ENCODE peak calls at places on chromosomes 5 and 9, in nine cellular contexts. One of them, this sample, is unnamed.

GRCh38 chr9:38619556-38620447 is 594 bp downstream of the ANKRD18A start:
- DNase-seq in keratinocyte: no peak
- DNase-seq in dorsolateral prefrontal cortex: no peak
- DNase-seq in astrocyte of the spinal cord: no peak
- DNase-seq in fibroblast of mammary gland: no peak
- DNase-seq in BE2C: no peak
- DNase-seq in psoas muscle: no peak
- DNase-seq in PC-9: no peak
- DNase-seq in right atrium auricular region: no peak
- DNase-seq in this sample: no peak

GRCh38 chr9:34490760-34491159 is 32.0 kb downstream of the ENHO start:
- DNase-seq in right atrium auricular region: no peak
- DNase-seq in dorsolateral prefrontal cortex: no peak
- DNase-seq in astrocyte of the spinal cord: no peak
- DNase-seq in psoas muscle: no peak
- DNase-seq in fibroblast of mammary gland: no peak
- DNase-seq in BE2C: no peak
- DNase-seq in keratinocyte: no peak
- DNase-seq in PC-9: no peak
- DNase-seq in this sample: no peak

GRCh38 chr5:126499742-126500396 is 76.7 kb downstream of the GRAMD2B start:
- DNase-seq in PC-9: no peak
- DNase-seq in astrocyte of the spinal cord: no peak
- DNase-seq in fibroblast of mammary gland: peak; percentile 34
- DNase-seq in BE2C: no peak
- DNase-seq in psoas muscle: no peak
- DNase-seq in dorsolateral prefrontal cortex: no peak
- DNase-seq in right atrium auricular region: no peak
- DNase-seq in keratinocyte: no peak
- DNase-seq in this sample: no peak

GRCh38 chr5:107275333-107275732 is 395.4 kb downstream of the EFNA5 start:
- DNase-seq in PC-9: no peak
- DNase-seq in dorsolateral prefrontal cortex: no peak
- DNase-seq in keratinocyte: no peak
- DNase-seq in psoas muscle: no peak
- DNase-seq in BE2C: no peak
- DNase-seq in astrocyte of the spinal cord: no peak
- DNase-seq in right atrium auricular region: no peak
- DNase-seq in fibroblast of mammary gland: no peak
- DNase-seq in this sample: no peak

GRCh38 chr5:446864-447263 is 3.9 kb downstream of the EXOC3 start:
- DNase-seq in fibroblast of mammary gland: peak; percentile 55
- DNase-seq in astrocyte of the spinal cord: peak; percentile 53
- DNase-seq in dorsolateral prefrontal cortex: no peak
- DNase-seq in psoas muscle: peak; percentile 46
- DNase-seq in keratinocyte: no peak
- DNase-seq in BE2C: no peak
- DNase-seq in PC-9: no peak
- DNase-seq in right atrium auricular region: no peak
- DNase-seq in this sample: peak; percentile 47

GRCh38 chr9:6600426-6600825 is 45.1 kb downstream of the GLDC start:
- DNase-seq in keratinocyte: no peak
- DNase-seq in fibroblast of mammary gland: no peak
- DNase-seq in dorsolateral prefrontal cortex: no peak
- DNase-seq in psoas muscle: no peak
- DNase-seq in right atrium auricular region: no peak
- DNase-seq in BE2C: no peak
- DNase-seq in astrocyte of the spinal cord: no peak
- DNase-seq in PC-9: no peak
- DNase-seq in this sample: no peak

GRCh38 chr9:99180662-99181061 is 41.1 kb downstream of the ALG2 start:
- DNase-seq in PC-9: no peak
- DNase-seq in psoas muscle: no peak
- DNase-seq in fibroblast of mammary gland: no peak
- DNase-seq in right atrium auricular region: no peak
- DNase-seq in keratinocyte: no peak
- DNase-seq in astrocyte of the spinal cord: no peak
- DNase-seq in BE2C: no peak
- DNase-seq in dorsolateral prefrontal cortex: no peak
- DNase-seq in this sample: no peak

GRCh38 chr9:114289571-114290481 is 33.1 kb upstream of the ORM1 start:
- DNase-seq in right atrium auricular region: no peak
- DNase-seq in BE2C: no peak
- DNase-seq in dorsolateral prefrontal cortex: peak; percentile 38
- DNase-seq in keratinocyte: no peak
- DNase-seq in astrocyte of the spinal cord: no peak
- DNase-seq in PC-9: no peak
- DNase-seq in psoas muscle: no peak
- DNase-seq in fibroblast of mammary gland: no peak
- DNase-seq in this sample: no peak

GRCh38 chr9:69332067-69332685 is 7.2 kb downstream of the ENTREP1 start:
- DNase-seq in fibroblast of mammary gland: no peak
- DNase-seq in keratinocyte: no peak
- DNase-seq in dorsolateral prefrontal cortex: no peak
- DNase-seq in BE2C: no peak
- DNase-seq in psoas muscle: no peak
- DNase-seq in PC-9: no peak
- DNase-seq in astrocyte of the spinal cord: no peak
- DNase-seq in right atrium auricular region: no peak
- DNase-seq in this sample: no peak

GRCh38 chr5:169185626-169186025 is 115.3 kb downstream of the SLIT3 start:
- DNase-seq in right atrium auricular region: no peak
- DNase-seq in keratinocyte: no peak
- DNase-seq in BE2C: no peak
- DNase-seq in dorsolateral prefrontal cortex: no peak
- DNase-seq in fibroblast of mammary gland: no peak
- DNase-seq in psoas muscle: no peak
- DNase-seq in PC-9: no peak
- DNase-seq in astrocyte of the spinal cord: no peak
- DNase-seq in this sample: no peak

GRCh38 chr5:77643654-77644404 is 5.3 kb upstream of the OTP start:
- DNase-seq in BE2C: no peak
- DNase-seq in dorsolateral prefrontal cortex: no peak
- DNase-seq in fibroblast of mammary gland: no peak
- DNase-seq in PC-9: no peak
- DNase-seq in psoas muscle: no peak
- DNase-seq in astrocyte of the spinal cord: no peak
- DNase-seq in right atrium auricular region: no peak
- DNase-seq in keratinocyte: no peak
- DNase-seq in this sample: no peak

GRCh38 chr9:116549061-116549664 is 137.9 kb upstream of the TRIM32 start:
- DNase-seq in keratinocyte: peak; percentile 28
- DNase-seq in fibroblast of mammary gland: peak; percentile 99
- DNase-seq in right atrium auricular region: peak; percentile 94
- DNase-seq in PC-9: peak; percentile 94
- DNase-seq in BE2C: peak; percentile 31
- DNase-seq in psoas muscle: peak; percentile 92
- DNase-seq in astrocyte of the spinal cord: peak; percentile 93
- DNase-seq in dorsolateral prefrontal cortex: no peak
- DNase-seq in this sample: peak; percentile 97

GRCh38 chr5:178383301-178383918 is 150.8 kb upstream of the PHYKPL start:
- DNase-seq in psoas muscle: no peak
- DNase-seq in keratinocyte: no peak
- DNase-seq in astrocyte of the spinal cord: no peak
- DNase-seq in BE2C: no peak
- DNase-seq in PC-9: no peak
- DNase-seq in dorsolateral prefrontal cortex: no peak
- DNase-seq in fibroblast of mammary gland: no peak
- DNase-seq in right atrium auricular region: no peak
- DNase-seq in this sample: no peak

GRCh38 chr9:1208185-1208584 is 158.0 kb downstream of the DMRT2 start:
- DNase-seq in BE2C: no peak
- DNase-seq in astrocyte of the spinal cord: peak; percentile 44
- DNase-seq in fibroblast of mammary gland: peak; percentile 90
- DNase-seq in right atrium auricular region: no peak
- DNase-seq in keratinocyte: no peak
- DNase-seq in psoas muscle: no peak
- DNase-seq in dorsolateral prefrontal cortex: no peak
- DNase-seq in PC-9: no peak
- DNase-seq in this sample: peak; percentile 56

GRCh38 chr5:116365006-116365496 is 209.6 kb downstream of the SEMA6A start:
- DNase-seq in PC-9: no peak
- DNase-seq in dorsolateral prefrontal cortex: no peak
- DNase-seq in right atrium auricular region: no peak
- DNase-seq in BE2C: no peak
- DNase-seq in psoas muscle: no peak
- DNase-seq in keratinocyte: no peak
- DNase-seq in fibroblast of mammary gland: no peak
- DNase-seq in astrocyte of the spinal cord: no peak
- DNase-seq in this sample: no peak

GRCh38 chr5:140108093-140109049 is 5.5 kb upstream of the PURA start:
- DNase-seq in BE2C: peak; percentile 28
- DNase-seq in fibroblast of mammary gland: no peak
- DNase-seq in PC-9: no peak
- DNase-seq in right atrium auricular region: no peak
- DNase-seq in psoas muscle: peak; percentile 44
- DNase-seq in dorsolateral prefrontal cortex: no peak
- DNase-seq in astrocyte of the spinal cord: no peak
- DNase-seq in keratinocyte: no peak
- DNase-seq in this sample: no peak

GRCh38 chr9:122268041-122268814 is 3.5 kb downstream of the MRRF start:
- DNase-seq in PC-9: no peak
- DNase-seq in right atrium auricular region: no peak
- DNase-seq in keratinocyte: no peak
- DNase-seq in psoas muscle: no peak
- DNase-seq in fibroblast of mammary gland: no peak
- DNase-seq in BE2C: no peak
- DNase-seq in astrocyte of the spinal cord: no peak
- DNase-seq in dorsolateral prefrontal cortex: no peak
- DNase-seq in this sample: no peak

GRCh38 chr5:66223637-66224036 is 79.5 kb downstream of the SREK1 start:
- DNase-seq in right atrium auricular region: no peak
- DNase-seq in astrocyte of the spinal cord: no peak
- DNase-seq in fibroblast of mammary gland: peak; percentile 42
- DNase-seq in PC-9: no peak
- DNase-seq in psoas muscle: no peak
- DNase-seq in keratinocyte: no peak
- DNase-seq in dorsolateral prefrontal cortex: no peak
- DNase-seq in BE2C: peak; percentile 27
- DNase-seq in this sample: peak; percentile 32

DNA sequence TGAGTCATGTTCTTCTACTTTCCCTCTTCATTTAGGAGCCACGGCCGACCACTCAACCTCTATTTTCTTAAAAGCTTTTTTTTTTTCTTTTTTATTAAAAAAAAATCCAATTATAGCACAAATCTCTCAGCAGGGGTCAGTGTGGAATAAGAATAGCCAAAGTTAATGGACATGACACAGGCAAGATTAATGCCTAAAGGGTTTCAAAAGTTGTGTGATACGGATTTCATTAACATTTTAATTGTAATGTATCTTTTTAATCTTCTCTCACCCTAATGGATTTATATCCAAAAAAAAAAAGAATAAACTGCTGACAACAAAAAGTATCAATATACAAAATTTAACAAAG is 5.4 kb downstream of the NACC2 start:
- DNase-seq in keratinocyte: no peak
- DNase-seq in astrocyte of the spinal cord: peak; percentile 55
- DNase-seq in PC-9: no peak
- DNase-seq in psoas muscle: no peak
- DNase-seq in BE2C: peak; percentile 8
- DNase-seq in fibroblast of mammary gland: peak; percentile 58
- DNase-seq in right atrium auricular region: no peak
- DNase-seq in dorsolateral prefrontal cortex: no peak
- DNase-seq in this sample: peak; percentile 52
- TF ChIP-seq CTCF in keratinocyte: no peak
- TF ChIP-seq CTCF in astrocyte of the spinal cord: peak; percentile 35
- TF ChIP-seq CTCF in PC-9: peak; percentile 68
- TF ChIP-seq CTCF in psoas muscle: peak; percentile 26
- TF ChIP-seq CTCF in BE2C: peak; percentile 50
- TF ChIP-seq CTCF in fibroblast of mammary gland: peak; percentile 47
- TF ChIP-seq CTCF in right atrium auricular region: peak; percentile 58
- TF ChIP-seq CTCF in dorsolateral prefrontal cortex: peak; percentile 29
- TF ChIP-seq CTCF in this sample: peak; percentile 53

GRCh38 chr9:37033753-37034319 is at the start of gene PAX5:
- DNase-seq in BE2C: no peak
- DNase-seq in right atrium auricular region: no peak
- DNase-seq in keratinocyte: no peak
- DNase-seq in dorsolateral prefrontal cortex: no peak
- DNase-seq in PC-9: no peak
- DNase-seq in psoas muscle: no peak
- DNase-seq in astrocyte of the spinal cord: no peak
- DNase-seq in fibroblast of mammary gland: no peak
- DNase-seq in this sample: no peak
- H3K4me3 ChIP-seq in BE2C: peak within 1 kb of the TSS; percentile 34
- H3K4me3 ChIP-seq in right atrium auricular region: no peak within 1 kb of the TSS
- H3K4me3 ChIP-seq in keratinocyte: no peak within 1 kb of the TSS
- H3K4me3 ChIP-seq in dorsolateral prefrontal cortex: peak within 1 kb of the TSS; percentile 20
- H3K4me3 ChIP-seq in PC-9: no peak within 1 kb of the TSS
- H3K4me3 ChIP-seq in psoas muscle: peak within 1 kb of the TSS; percentile 54
- H3K4me3 ChIP-seq in astrocyte of the spinal cord: no peak within 1 kb of the TSS
- H3K4me3 ChIP-seq in fibroblast of mammary gland: no peak within 1 kb of the TSS
- H3K4me3 ChIP-seq in this sample: no peak within 1 kb of the TSS

GRCh38 chr9:21392270-21392669 is 7.1 kb upstream of the IFNA2 start:
- DNase-seq in right atrium auricular region: no peak
- DNase-seq in fibroblast of mammary gland: peak; percentile 31
- DNase-seq in astrocyte of the spinal cord: no peak
- DNase-seq in dorsolateral prefrontal cortex: no peak
- DNase-seq in BE2C: peak; percentile 18
- DNase-seq in psoas muscle: no peak
- DNase-seq in PC-9: no peak
- DNase-seq in keratinocyte: no peak
- DNase-seq in this sample: peak; percentile 20
- TF ChIP-seq CTCF in right atrium auricular region: peak; percentile 40
- TF ChIP-seq CTCF in fibroblast of mammary gland: peak; percentile 24
- TF ChIP-seq CTCF in astrocyte of the spinal cord: peak; percentile 15
- TF ChIP-seq CTCF in dorsolateral prefrontal cortex: no peak
- TF ChIP-seq CTCF in BE2C: peak; percentile 45
- TF ChIP-seq CTCF in psoas muscle: no peak
- TF ChIP-seq CTCF in PC-9: peak; percentile 28
- TF ChIP-seq CTCF in keratinocyte: peak; percentile 24
- TF ChIP-seq CTCF in this sample: peak; percentile 44

GRCh38 chr5:170633235-170634041 is 129.6 kb downstream of the KCNIP1 start:
- DNase-seq in astrocyte of the spinal cord: peak; percentile 79
- DNase-seq in fibroblast of mammary gland: peak; percentile 85
- DNase-seq in right atrium auricular region: peak; percentile 78
- DNase-seq in psoas muscle: peak; percentile 66
- DNase-seq in dorsolateral prefrontal cortex: no peak
- DNase-seq in keratinocyte: no peak
- DNase-seq in BE2C: no peak
- DNase-seq in PC-9: peak; percentile 76
- DNase-seq in this sample: peak; percentile 81

GRCh38 chr5:170631471-170632195 is 127.8 kb downstream of the KCNIP1 start:
- DNase-seq in astrocyte of the spinal cord: no peak
- DNase-seq in keratinocyte: no peak
- DNase-seq in dorsolateral prefrontal cortex: peak; percentile 57
- DNase-seq in BE2C: peak; percentile 45
- DNase-seq in psoas muscle: no peak
- DNase-seq in fibroblast of mammary gland: no peak
- DNase-seq in right atrium auricular region: no peak
- DNase-seq in PC-9: peak; percentile 33
- DNase-seq in this sample: no peak

GRCh38 chr5:170630711-170631141 is 126.9 kb downstream of the KCNIP1 start:
- DNase-seq in right atrium auricular region: no peak
- DNase-seq in psoas muscle: no peak
- DNase-seq in keratinocyte: no peak
- DNase-seq in PC-9: peak; percentile 35
- DNase-seq in dorsolateral prefrontal cortex: no peak
- DNase-seq in astrocyte of the spinal cord: no peak
- DNase-seq in fibroblast of mammary gland: peak; percentile 18
- DNase-seq in BE2C: no peak
- DNase-seq in this sample: no peak

GRCh38 chr5:170632985-170633234 is 129.1 kb downstream of the KCNIP1 start:
- DNase-seq in keratinocyte: no peak
- DNase-seq in BE2C: peak; percentile 71
- DNase-seq in psoas muscle: peak; percentile 74
- DNase-seq in astrocyte of the spinal cord: no peak
- DNase-seq in PC-9: no peak
- DNase-seq in dorsolateral prefrontal cortex: no peak
- DNase-seq in right atrium auricular region: no peak
- DNase-seq in fibroblast of mammary gland: no peak
- DNase-seq in this sample: no peak

GRCh38 chr5:170632266-170632984 is 128.6 kb downstream of the KCNIP1 start:
- DNase-seq in PC-9: no peak
- DNase-seq in fibroblast of mammary gland: no peak
- DNase-seq in keratinocyte: no peak
- DNase-seq in astrocyte of the spinal cord: no peak
- DNase-seq in BE2C: no peak
- DNase-seq in dorsolateral prefrontal cortex: no peak
- DNase-seq in right atrium auricular region: no peak
- DNase-seq in psoas muscle: no peak
- DNase-seq in this sample: no peak
- H3K4me3 ChIP-seq in PC-9: peak overlapping the region; percentile 55
- H3K4me3 ChIP-seq in fibroblast of mammary gland: no peak overlapping the region
- H3K4me3 ChIP-seq in keratinocyte: no peak overlapping the region
- H3K4me3 ChIP-seq in astrocyte of the spinal cord: no peak overlapping the region
- H3K4me3 ChIP-seq in BE2C: peak overlapping the region; percentile 54
- H3K4me3 ChIP-seq in dorsolateral prefrontal cortex: peak overlapping the region; percentile 46
- H3K4me3 ChIP-seq in right atrium auricular region: no peak overlapping the region
- H3K4me3 ChIP-seq in psoas muscle: peak overlapping the region; percentile 36
- H3K4me3 ChIP-seq in this sample: peak overlapping the region; percentile 42